ENCODE peak calls at places on chromosomes 1 and 21, in eight cellular contexts. B, W, O, P, V, L, Y and G are unnamed samples.

GRCh38 chr1:152577168-152577567 is 3.1 kb downstream of the LCE3D start:
- DNase-seq in B (no peak), W (no peak), O (no peak), P (no peak), V (no peak), L (no peak), Y (no peak), G (no peak)

GRCh38 chr1:56526571-56527174 is 52.7 kb downstream of the PLPP3 start:
- DNase-seq in B (no peak), W (no peak), O (no peak), P (no peak), V (no peak), L (no peak), Y (no peak), G (no peak)

GRCh38 chr21:44767834-44768831 is 33.5 kb downstream of the UBE2G2 start:
- DNase-seq in B (no peak), W (no peak), O (no peak), P (peak), V (no peak), L (no peak), Y (peak), G (no peak)

GRCh38 chr1:68826861-68827260 is 330.0 kb upstream of the DEPDC1 start:
- DNase-seq in B (no peak), W (no peak), O (no peak), P (no peak), V (no peak), L (no peak), Y (no peak), G (no peak)

GRCh38 chr1:111082421-111083192 is 57.3 kb downstream of the DRAM2 start:
- DNase-seq in B (no peak), W (no peak), O (no peak), P (no peak), V (no peak), L (no peak), Y (no peak), G (no peak)

GRCh38 chr1:204652556-204652955 is 33.0 kb downstream of the LRRN2 start:
- DNase-seq in B (no peak), W (no peak), O (no peak), P (no peak), V (no peak), L (no peak), Y (no peak), G (no peak)

GRCh38 chr1:156282143-156282478 is 514 bp downstream of the SMG5 start:
- DNase-seq in B (no peak), W (no peak), O (no peak), P (no peak), V (no peak), L (peak), Y (no peak), G (no peak)

GRCh38 chr1:12376236-12377064 is 146.6 kb downstream of the VPS13D start:
- DNase-seq in B (peak), W (no peak), O (no peak), P (no peak), V (no peak), L (no peak), Y (no peak), G (no peak)

GRCh38 chr1:36187800-36188593 is 32.0 kb downstream of the MAP7D1 start:
- DNase-seq in B (peak), W (peak), O (peak), P (peak), V (peak), L (peak), Y (peak), G (peak)

GRCh38 chr1:200778766-200779165 is 40.1 kb downstream of the CAMSAP2 start:
- DNase-seq in B (no peak), W (no peak), O (no peak), P (no peak), V (no peak), L (no peak), Y (no peak), G (no peak)

GRCh38 chr1:183783342-183783741 is 21.6 kb upstream of the RGL1 start:
- DNase-seq in B (no peak), W (no peak), O (no peak), P (no peak), V (no peak), L (no peak), Y (no peak), G (no peak)

GRCh38 chr1:46084553-46085448 is 47.6 kb downstream of the PIK3R3 start:
- DNase-seq in B (no peak), W (no peak), O (no peak), P (no peak), V (no peak), L (no peak), Y (no peak), G (no peak)

GRCh38 chr1:29281531-29281930 is 45.2 kb downstream of the PTPRU start:
- DNase-seq in B (no peak), W (no peak), O (no peak), P (no peak), V (no peak), L (no peak), Y (no peak), G (no peak)

GRCh38 chr1:29284286-29284960 is 48.1 kb downstream of the PTPRU start:
- DNase-seq in B (no peak), W (no peak), O (no peak), P (peak), V (no peak), L (no peak), Y (no peak), G (no peak)

GRCh38 chr1:29283804-29284195 is 47.5 kb downstream of the PTPRU start:
- DNase-seq in B (no peak), W (no peak), O (no peak), P (no peak), V (no peak), L (no peak), Y (peak), G (no peak)

GRCh38 chr1:29282135-29282923 is 46.0 kb downstream of the PTPRU start:
- DNase-seq in B (no peak), W (no peak), O (no peak), P (no peak), V (no peak), L (no peak), Y (no peak), G (no peak)

GRCh38 chr1:29282924-29283803 is 46.8 kb downstream of the PTPRU start:
- DNase-seq in B (no peak), W (no peak), O (peak), P (peak), V (no peak), L (peak), Y (peak), G (no peak)
- H3K27ac ChIP-seq in B (no peak), W (no peak), O (no peak), P (no peak), V (no peak), L (no peak), Y (peak), G (peak)

DNA sequence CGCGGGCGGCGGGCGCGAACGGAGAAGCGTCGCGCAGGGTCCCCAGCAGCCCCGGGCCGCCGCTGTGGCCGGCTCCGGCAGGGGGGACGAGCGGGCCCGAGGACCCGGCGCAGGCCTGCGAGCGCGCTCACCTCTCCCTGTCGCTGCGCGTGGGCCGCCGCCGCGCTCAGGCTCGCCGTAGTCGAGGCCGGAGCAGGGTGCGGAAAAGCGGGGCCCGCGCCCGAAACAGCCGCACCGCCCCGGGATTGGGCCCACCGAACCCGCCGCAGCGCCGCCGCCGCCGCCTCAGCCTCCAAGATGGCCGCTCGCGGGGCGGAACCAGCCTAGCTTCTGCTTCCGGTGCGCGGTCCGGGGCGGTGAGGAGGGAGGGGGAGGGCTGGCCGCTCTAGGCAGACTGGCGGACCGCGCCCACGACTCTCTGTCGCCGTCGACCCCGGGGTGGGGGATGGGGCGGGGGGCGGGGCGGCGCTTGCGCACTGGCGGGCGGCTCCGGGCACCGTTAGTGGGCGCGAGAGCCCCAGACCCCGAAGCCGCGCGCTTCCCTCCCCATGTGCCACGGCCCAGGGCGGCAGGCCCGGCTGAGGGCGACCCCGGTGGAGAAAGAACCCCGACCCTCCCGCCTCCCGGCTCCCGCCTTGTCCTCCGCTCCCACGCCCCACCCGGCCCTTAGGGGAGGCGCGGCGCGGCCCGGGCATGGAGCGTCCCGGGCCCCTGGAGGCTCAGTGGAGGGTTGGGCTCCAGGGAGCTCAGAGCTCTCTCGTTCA is at the start of gene UBE2J2:
- DNase-seq in B (peak), W (no peak), O (peak), P (peak), V (peak), L (peak), Y (peak), G (peak)
- TF ChIP-seq POLR2AphosphoS5 in B (peak), W (peak), O (peak), P (peak), V (peak), L (peak), Y (peak), G (peak)

GRCh38 chr1:21901986-21902377 is 35.1 kb downstream of the HSPG2 start:
- DNase-seq in B (no peak), W (no peak), O (no peak), P (no peak), V (no peak), L (no peak), Y (no peak), G (peak)

GRCh38 chr1:21904475-21904724 is 32.7 kb downstream of the HSPG2 start:
- DNase-seq in B (no peak), W (no peak), O (no peak), P (no peak), V (no peak), L (no peak), Y (no peak), G (no peak)

GRCh38 chr1:21902378-21903012 is 34.6 kb downstream of the HSPG2 start:
- DNase-seq in B (no peak), W (no peak), O (no peak), P (no peak), V (no peak), L (no peak), Y (no peak), G (no peak)

GRCh38 chr1:21904725-21905520 is 32.2 kb downstream of the HSPG2 start:
- DNase-seq in B (peak), W (no peak), O (peak), P (peak), V (peak), L (peak), Y (no peak), G (no peak)

DNA sequence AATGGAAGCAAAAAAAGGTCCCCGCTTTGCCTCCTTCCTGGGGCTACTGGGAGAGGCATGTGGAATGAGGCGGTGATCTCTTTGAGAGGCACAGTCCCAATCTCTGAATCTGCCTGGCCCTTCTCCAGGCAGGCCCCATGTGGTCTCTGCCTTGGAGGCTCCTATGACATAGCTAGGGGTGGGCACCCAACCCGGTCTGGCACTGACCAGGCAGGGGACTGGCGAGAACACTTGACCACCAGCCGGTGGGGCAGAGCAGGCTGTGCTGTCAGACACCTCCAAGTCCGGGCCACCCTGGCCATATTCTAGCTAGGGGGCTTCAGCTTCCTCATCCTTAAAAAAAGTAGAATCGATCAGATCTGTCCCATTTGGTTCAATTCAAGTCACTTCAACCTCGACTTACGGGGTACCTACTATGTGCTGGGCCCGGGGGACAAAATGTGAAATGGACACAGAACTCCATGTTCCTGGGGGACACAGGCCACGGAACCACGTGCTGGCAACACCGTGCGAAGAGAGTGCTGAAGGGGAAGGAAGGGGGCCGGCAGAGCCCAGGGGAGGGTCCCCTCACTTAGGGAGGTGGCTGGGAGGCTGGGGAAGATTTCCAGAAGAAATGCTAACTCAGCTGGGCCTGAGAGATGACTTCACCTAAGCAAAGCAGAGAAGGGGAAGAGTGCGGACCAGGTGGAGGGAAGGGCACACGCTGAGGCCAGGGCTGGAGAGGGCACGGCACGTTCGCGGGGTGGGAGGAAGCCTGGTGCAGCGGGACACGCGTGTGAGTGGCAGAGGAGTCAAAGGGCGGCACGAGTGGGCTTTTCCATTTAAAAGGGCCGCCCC is 33.3 kb downstream of the HSPG2 start:
- DNase-seq in B (no peak), W (no peak), O (peak), P (peak), V (no peak), L (no peak), Y (no peak), G (peak)
- H3K4me3 ChIP-seq in B (no peak), W (no peak), O (no peak), P (no peak), V (no peak), L (no peak), Y (no peak), G (no peak)

DNA sequence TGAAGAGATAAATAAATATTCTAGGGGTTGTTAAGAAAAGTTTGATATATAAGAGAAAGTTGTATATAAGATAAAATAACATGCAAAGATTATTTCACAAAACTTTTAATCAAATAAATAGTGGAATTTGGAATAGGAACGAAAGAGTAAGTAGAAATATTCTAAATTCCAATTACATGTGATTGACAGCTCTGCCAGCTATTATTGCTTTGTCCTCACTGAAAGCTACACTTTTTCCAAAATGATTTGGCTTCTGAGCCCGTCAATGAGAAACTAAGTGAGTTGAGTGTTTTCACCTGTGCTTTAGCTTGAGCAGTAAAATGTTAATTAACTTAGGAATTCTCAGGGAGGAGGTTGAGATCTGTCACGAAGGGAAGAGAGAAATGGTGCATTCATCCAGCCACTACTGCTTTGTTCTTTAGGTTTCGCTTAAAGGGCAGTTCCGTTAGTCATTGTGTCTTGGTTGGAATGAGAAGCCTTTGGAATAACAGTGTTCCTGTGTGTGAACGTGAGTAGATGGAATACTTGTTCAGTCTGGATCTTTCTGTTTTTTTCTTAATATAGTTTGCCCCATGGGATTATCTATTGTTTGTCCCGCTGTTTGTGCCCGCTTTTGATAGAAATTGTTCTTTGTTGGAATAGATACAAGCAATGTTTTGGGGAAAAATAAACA is 63.3 kb upstream of the CR1L start:
- DNase-seq in B (no peak), W (no peak), O (no peak), P (no peak), V (no peak), L (no peak), Y (peak), G (no peak)
- H3K27ac ChIP-seq in B (no peak), W (no peak), O (no peak), P (no peak), V (no peak), L (no peak), Y (no peak), G (no peak)

GRCh38 chr1:39564340-39564739 is 12.2 kb downstream of the PABPC4 start:
- DNase-seq in B (no peak), W (no peak), O (no peak), P (no peak), V (peak), L (no peak), Y (no peak), G (no peak)
- TF ChIP-seq POLR2AphosphoS5 in B (no peak), W (no peak), O (no peak), P (no peak), V (no peak), L (no peak), Y (no peak), G (no peak)